ENCODE peak calls at places on chromosomes 4 and X, in five cellular contexts. G is T-helper 2 cell treated with Interferon-gamma antibody and Interleukin-4, amounts not matched to agents 5 μg/mL and 100 μg/mL, for 36 hours; P is HFF-Myc; J is fibroblast of lung; Q is stimulated activated CD4-positive, alpha-beta T cell treated with anti-CD3 and anti-CD28 coated beads, Interleukin-2, amount 100 ng/mL, for 48 hours. R is an unnamed sample.

GRCh38 chrX:97850911-97851310 is 967.2 kb downstream of the RPA4 start:
- DNase-seq in Q (no peak), G (no peak), J (no peak), P (no peak), R (no peak)

GRCh38 chr4:128271551-128271950 is 16.1 kb downstream of the PGRMC2 start:
- DNase-seq in Q (no peak), P (no peak), J (no peak), G (no peak), R (no peak)

GRCh38 chr4:41212221-41213203 is 1.8 kb downstream of the APBB2 start:
- DNase-seq in Q (no peak), P (peak; percentile 52), J (peak; percentile 81), G (no peak), R (peak; percentile 48)

GRCh38 chr4:39846135-39846534 is 131.6 kb downstream of the PDS5A start:
- DNase-seq in Q (no peak), J (peak; percentile 38), G (no peak), P (no peak), R (no peak)

GRCh38 chrX:15073313-15073712 is 196.6 kb downstream of the ASB9 start:
- DNase-seq in Q (no peak), G (no peak), P (no peak), J (no peak), R (no peak)

GRCh38 chr4:51943221-51943620 is 76.9 kb downstream of the LRRC66 start:
- DNase-seq in Q (no peak), G (no peak), J (no peak), P (no peak), R (no peak)

GRCh38 chr4:84493092-84493850 is 5.8 kb downstream of the NKX6-1 start:
- DNase-seq in J (peak; percentile 34), G (no peak), Q (no peak), P (no peak), R (no peak)

GRCh38 chrX:47745386-47745785 is 86.4 kb upstream of the UXT start:
- DNase-seq in G (no peak), P (no peak), Q (no peak), J (no peak), R (no peak)

GRCh38 chr4:182478475-182478874 is 235.3 kb downstream of the TENM3 start:
- DNase-seq in J (peak; percentile 73), P (peak; percentile 9), Q (no peak), G (no peak), R (peak; percentile 29)

GRCh38 chrX:18617351-18617750 is 54.6 kb downstream of the RS1 start:
- DNase-seq in G (no peak), J (peak; percentile 61), P (peak; percentile 10), Q (no peak), R (no peak)

GRCh38 chrX:24364326-24364725 is 3.9 kb downstream of the SUPT20HL1 start:
- DNase-seq in J (no peak), G (no peak), P (no peak), Q (no peak), R (no peak)

GRCh38 chr4:48772568-48772967 is 7.5 kb downstream of the FRYL start:
- DNase-seq in P (no peak), Q (no peak), G (no peak), J (no peak), R (no peak)

GRCh38 chr4:77172336-77172735 is 15.3 kb downstream of the CCNG2 start:
- DNase-seq in G (no peak), P (peak; percentile 43), J (peak; percentile 80), Q (no peak), R (peak; percentile 55)

GRCh38 chr4:7460591-7460990 is 25.9 kb upstream of the PSAPL1 start:
- DNase-seq in J (peak; percentile 26), Q (no peak), G (no peak), P (peak; percentile 11), R (no peak)

R was measured in NCI-H460.